ENCODE peak calls at places on chromosomes 3 and 15, in nine cellular contexts. N, C, T, L, H, E, S, W and V are unnamed samples.

GRCh38 chr15:31488437-31489204 is 162.0 kb downstream of the KLF13 start:
- DNase-seq in C (peak), E (peak), H (peak), S (peak), N (peak), W (peak), T (peak), L (peak), V (peak)

GRCh38 chr3:189301479-189301878 is 129.7 kb downstream of the TPRG1 start:
- DNase-seq in E (no peak), S (no peak), H (no peak), L (no peak), W (no peak), C (no peak), N (no peak), T (no peak), V (no peak)

GRCh38 chr3:62051506-62051905 is 321.8 kb downstream of the FEZF2 start:
- DNase-seq in E (no peak), N (no peak), S (no peak), H (peak), W (peak), C (no peak), T (peak), L (no peak), V (no peak)

GRCh38 chr15:22806664-22807063 is 20.2 kb downstream of the NIPA1 start:
- DNase-seq in C (no peak), W (no peak), T (no peak), H (no peak), S (no peak), N (no peak), E (no peak), L (no peak), V (no peak)

GRCh38 chr15:84798436-84798946 is 18.7 kb upstream of the ALPK3 start:
- DNase-seq in L (no peak), H (no peak), T (no peak), S (no peak), E (no peak), N (no peak), W (no peak), C (no peak), V (no peak)

GRCh38 chr15:81391657-81392056 is 17.6 kb upstream of the TMC3 start:
- DNase-seq in N (no peak), H (no peak), E (no peak), S (no peak), C (no peak), T (no peak), L (no peak), W (no peak), V (no peak)

GRCh38 chr3:142863010-142863787 is 25.7 kb downstream of the PCOLCE2 start:
- DNase-seq in T (no peak), E (no peak), H (no peak), W (no peak), C (no peak), S (no peak), N (no peak), L (no peak), V (no peak)

GRCh38 chr15:72197045-72197459 is 535 bp downstream of the GRAMD2A start:
- DNase-seq in E (no peak), T (no peak), S (no peak), H (no peak), L (peak), C (no peak), N (no peak), W (no peak), V (no peak)

GRCh38 chr15:98916826-98917225 is 90.8 kb downstream of the PGPEP1L start:
- DNase-seq in H (no peak), C (no peak), L (no peak), W (no peak), S (no peak), N (no peak), T (no peak), E (no peak), V (no peak)

GRCh38 chr3:124223853-124224252 is 231.9 kb upstream of the ROPN1 start:
- DNase-seq in L (no peak), N (no peak), H (no peak), C (no peak), S (no peak), E (no peak), T (no peak), W (no peak), V (no peak)

GRCh38 chr15:75199347-75199976 is 2.2 kb upstream of the C15orf39 start:
- DNase-seq in N (no peak), T (no peak), L (no peak), C (no peak), H (no peak), E (no peak), W (no peak), S (peak), V (no peak)

GRCh38 chr3:194808709-194809108 is 123.0 kb downstream of the FAM43A start:
- DNase-seq in E (no peak), S (no peak), H (no peak), C (no peak), W (no peak), T (peak), L (no peak), N (no peak), V (no peak)

GRCh38 chr15:84570164-84570692 is 30.6 kb upstream of the ZSCAN2 start:
- DNase-seq in W (no peak), T (no peak), L (peak), E (peak), S (peak), C (no peak), H (peak), N (peak), V (no peak)

GRCh38 chr15:36784717-36785116 is 205.3 kb downstream of the CDIN1 start:
- DNase-seq in C (no peak), T (no peak), L (no peak), E (no peak), S (no peak), N (no peak), H (no peak), W (no peak), V (no peak)

GRCh38 chr3:136543385-136543784 is 208.8 kb downstream of the STAG1 start:
- DNase-seq in T (no peak), H (no peak), N (no peak), E (no peak), C (no peak), L (no peak), W (no peak), S (no peak), V (no peak)

GRCh38 chr15:62649793-62650420 is 392.6 kb upstream of the TPM1 start:
- DNase-seq in S (peak), C (no peak), E (peak), L (peak), N (peak), T (peak), W (no peak), H (no peak), V (peak)

GRCh38 chr15:38253448-38253847 is 812 bp downstream of the SPRED1 start:
- DNase-seq in L (no peak), W (peak), S (peak), H (no peak), C (peak), E (no peak), T (peak), N (no peak), V (peak)

GRCh38 chr3:49020335-49021212 is 1.3 kb upstream of the NDUFAF3 start:
- DNase-seq in S (peak), E (no peak), N (peak), W (no peak), T (no peak), C (no peak), L (peak), H (peak), V (no peak)

GRCh38 chr3:4710191-4710590 is 217.0 kb downstream of the ITPR1 start:
- DNase-seq in L (no peak), C (no peak), T (no peak), H (no peak), N (no peak), E (no peak), S (no peak), W (no peak), V (no peak)

GRCh38 chr15:41564286-41564959 is 5.4 kb downstream of the TYRO3 start:
- DNase-seq in T (no peak), C (no peak), S (no peak), L (no peak), N (no peak), E (no peak), W (no peak), H (peak), V (no peak)

GRCh38 chr3:74613566-74613965 is 893 bp downstream of the CNTN3 start:
- DNase-seq in L (no peak), S (no peak), W (no peak), H (no peak), C (no peak), N (no peak), E (no peak), T (no peak), V (no peak)

GRCh38 chr3:13016083-13016725 is 57.0 kb downstream of the IQSEC1 start:
- DNase-seq in L (peak), S (peak), C (no peak), T (no peak), W (no peak), E (peak), H (no peak), N (peak), V (no peak)

GRCh38 chr3:189392969-189393368 is 221.2 kb downstream of the TPRG1 start:
- DNase-seq in E (no peak), S (no peak), H (no peak), W (peak), N (no peak), L (no peak), C (no peak), T (no peak), V (peak)

GRCh38 chr15:51162865-51163762 is 68.4 kb upstream of the TNFAIP8L3 start:
- DNase-seq in C (peak), N (peak), L (peak), H (peak), S (peak), W (peak), E (peak), T (peak), V (peak)

GRCh38 chr15:39888243-39888642 is 31.8 kb downstream of the GPR176 start:
- DNase-seq in W (no peak), H (no peak), S (no peak), C (no peak), L (no peak), T (no peak), E (no peak), N (no peak), V (no peak)

GRCh38 chr15:39886418-39886817 is 33.6 kb downstream of the GPR176 start:
- DNase-seq in S (no peak), E (no peak), N (no peak), C (no peak), T (no peak), W (no peak), L (no peak), H (no peak), V (peak)

GRCh38 chr15:39887211-39887610 is 32.9 kb downstream of the GPR176 start:
- DNase-seq in H (no peak), T (no peak), E (no peak), N (no peak), S (no peak), W (no peak), L (no peak), C (no peak), V (no peak)

GRCh38 chr15:39888809-39889208 is 31.3 kb downstream of the GPR176 start:
- DNase-seq in H (no peak), L (no peak), W (no peak), E (no peak), C (no peak), T (no peak), S (no peak), N (no peak), V (no peak)

DNA sequence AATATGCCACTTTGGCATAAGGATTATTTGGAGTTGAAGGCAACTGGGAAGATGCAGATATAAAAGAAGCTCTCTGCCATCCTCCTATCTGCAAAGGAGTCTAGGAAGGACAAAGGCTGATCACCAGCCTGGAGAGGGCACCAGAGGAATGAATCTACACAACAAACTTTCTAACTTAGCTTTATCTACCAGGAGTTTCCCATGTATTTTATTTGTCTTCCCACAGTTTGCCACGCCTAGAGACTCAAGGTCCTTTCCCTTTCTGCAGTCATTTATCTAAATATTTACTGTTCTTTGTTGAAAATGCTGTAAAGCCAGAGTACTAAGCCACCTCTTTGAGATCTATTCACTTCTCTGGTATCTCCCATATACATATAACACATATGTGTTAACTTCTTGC is 32.2 kb downstream of the GPR176 start:
- DNase-seq in E (peak), T (peak), N (no peak), S (peak), H (no peak), W (peak), C (no peak), L (no peak), V (peak)
- TF ChIP-seq CTCF in E (no peak), T (peak), N (no peak), S (peak), H (no peak), W (peak), C (peak), L (peak), V (peak)

GRCh38 chr15:101316529-101316928 is 21.5 kb upstream of the SNRPA1 start:
- DNase-seq in C (no peak), N (no peak), S (no peak), T (no peak), W (no peak), E (no peak), L (no peak), H (no peak), V (no peak)

GRCh38 chr15:101318147-101318809 is 23.2 kb upstream of the SNRPA1 start:
- DNase-seq in C (no peak), S (no peak), H (no peak), T (no peak), N (no peak), E (no peak), W (no peak), L (no peak), V (no peak)

GRCh38 chr15:101320501-101321052 is 25.5 kb upstream of the SNRPA1 start:
- DNase-seq in E (peak), N (peak), H (peak), L (no peak), T (peak), C (no peak), S (peak), W (no peak), V (peak)

GRCh38 chr15:101317473-101317872 is 22.4 kb upstream of the SNRPA1 start:
- DNase-seq in L (no peak), W (no peak), T (no peak), N (no peak), E (no peak), C (no peak), S (no peak), H (no peak), V (no peak)

DNA sequence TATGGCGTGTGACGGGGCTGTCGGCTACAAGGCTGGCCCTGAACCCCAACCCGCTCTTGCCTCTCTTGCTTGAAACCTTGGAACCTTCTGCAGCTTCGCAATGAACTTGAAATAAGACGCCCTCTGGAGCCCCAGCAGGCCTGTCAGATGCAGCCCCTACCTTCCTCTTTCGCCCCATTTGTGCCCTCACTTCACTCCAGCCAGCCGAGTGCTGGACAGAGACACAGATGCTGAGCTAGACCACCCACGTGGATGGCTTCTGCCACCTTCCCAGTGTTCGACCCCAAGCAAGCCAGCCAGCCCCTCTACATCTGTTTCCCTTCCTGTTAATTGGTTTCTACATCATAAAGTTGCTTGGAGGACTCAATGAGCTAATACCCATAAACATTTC is 23.8 kb upstream of the SNRPA1 start:
- DNase-seq in E (no peak), T (no peak), H (no peak), C (no peak), W (no peak), N (no peak), S (no peak), L (no peak), V (no peak)
- TF ChIP-seq CTCF in E (no peak), T (no peak), H (no peak), C (no peak), W (no peak), N (no peak), S (no peak), L (no peak), V (no peak)

DNA sequence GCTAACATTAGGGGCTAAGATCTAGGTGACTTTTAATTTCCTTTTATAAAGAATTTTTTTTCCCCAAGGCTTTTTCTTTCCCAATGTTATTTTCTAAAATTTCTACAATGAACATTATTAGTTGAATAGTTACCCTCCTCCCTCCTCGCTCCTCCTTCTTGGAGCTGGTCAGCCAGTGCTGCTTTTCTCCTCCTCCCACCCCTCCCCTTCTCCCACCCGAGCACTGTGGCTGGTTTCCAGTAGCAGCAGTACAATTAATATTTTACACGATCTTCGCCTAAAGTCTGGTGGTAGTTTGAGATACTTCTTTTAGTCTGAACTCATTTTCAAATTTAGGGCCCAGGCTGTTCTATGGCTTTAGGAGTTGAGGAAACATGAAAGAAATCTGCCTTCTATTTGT is 41.6 kb downstream of the EEFSEC start:
- DNase-seq in W (no peak), H (no peak), L (no peak), T (no peak), S (no peak), E (no peak), C (no peak), N (no peak), V (no peak)
- TF ChIP-seq CTCF in W (no peak), H (no peak), L (no peak), T (no peak), S (no peak), E (no peak), C (no peak), N (no peak), V (no peak)

DNA sequence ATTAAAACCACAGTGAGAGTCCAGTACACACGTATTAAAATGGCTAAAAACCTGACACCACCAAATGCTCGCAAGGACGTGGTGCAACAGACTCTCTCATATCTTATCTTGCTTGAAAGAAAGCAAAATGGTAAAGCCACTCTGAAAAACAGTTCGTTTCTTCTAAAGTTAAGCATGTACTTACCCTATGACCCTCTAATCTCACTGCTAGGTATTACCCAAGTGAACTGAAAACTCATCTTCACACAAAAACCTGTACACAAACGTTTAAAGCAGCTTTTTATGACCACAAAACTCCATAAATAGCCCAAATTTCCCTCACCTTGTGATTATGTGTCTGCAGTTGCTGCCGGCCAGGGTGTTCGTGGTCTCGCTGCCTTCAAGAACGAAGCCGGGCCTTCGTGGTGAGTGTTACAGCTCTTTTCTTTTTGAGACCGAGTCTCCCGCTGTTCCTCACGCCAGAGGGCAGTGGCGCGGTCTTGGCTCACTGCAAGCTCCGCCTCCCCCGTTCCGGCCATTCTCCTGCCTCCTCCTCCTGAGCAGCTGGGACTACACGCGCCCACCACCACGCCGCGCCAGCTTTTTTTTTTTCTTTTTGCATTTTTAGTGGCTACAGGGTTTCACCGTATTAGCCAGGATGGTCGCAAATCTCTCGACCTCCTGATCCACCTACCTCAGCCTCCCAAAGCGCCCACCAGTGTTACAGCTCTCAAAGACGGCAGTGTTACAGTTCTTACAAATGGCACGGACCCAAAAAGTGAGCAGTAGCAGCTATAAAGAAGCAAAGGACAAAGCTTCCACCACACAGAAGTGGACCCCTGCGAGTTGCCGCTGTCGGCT is 165.4 kb downstream of the TJP1 start:
- DNase-seq in L (no peak), H (peak), T (no peak), E (no peak), W (peak), S (no peak), C (no peak), N (no peak), V (no peak)
- TF ChIP-seq CTCF in L (no peak), H (no peak), T (no peak), E (no peak), W (peak), S (no peak), C (no peak), N (no peak), V (no peak)